ENCODE peak calls at places on chromosomes 1 and 21, in five cellular contexts. One of them, this sample, is unnamed.

GRCh38 chr1:2882968-2883696 is 81.6 kb upstream of the TTC34 start:
- DNase-seq in hepatocyte: no peak
- DNase-seq in cardiac muscle cell: no peak
- DNase-seq in psoas muscle: no peak
- DNase-seq in HL-60: no peak
- DNase-seq in this sample: no peak

GRCh38 chr1:17919525-17920439 is 164.6 kb downstream of the ACTL8 start:
- DNase-seq in hepatocyte: peak
- DNase-seq in cardiac muscle cell: peak
- DNase-seq in psoas muscle: no peak
- DNase-seq in HL-60: peak
- DNase-seq in this sample: no peak

GRCh38 chr1:75996196-75996595 is 64.0 kb upstream of the ASB17 start:
- DNase-seq in hepatocyte: no peak
- DNase-seq in cardiac muscle cell: no peak
- DNase-seq in psoas muscle: no peak
- DNase-seq in HL-60: no peak
- DNase-seq in this sample: no peak

GRCh38 chr1:48853006-48853405 is 76.3 kb upstream of the BEND5 start:
- DNase-seq in hepatocyte: no peak
- DNase-seq in cardiac muscle cell: no peak
- DNase-seq in psoas muscle: no peak
- DNase-seq in HL-60: no peak
- DNase-seq in this sample: no peak

GRCh38 chr1:116820362-116820761 is 66.1 kb downstream of the CD2 start:
- DNase-seq in hepatocyte: no peak
- DNase-seq in cardiac muscle cell: no peak
- DNase-seq in psoas muscle: peak
- DNase-seq in HL-60: no peak
- DNase-seq in this sample: peak

GRCh38 chr1:77639056-77639455 is 43.4 kb downstream of the ZZZ3 start:
- DNase-seq in hepatocyte: no peak
- DNase-seq in cardiac muscle cell: no peak
- DNase-seq in psoas muscle: no peak
- DNase-seq in HL-60: no peak
- DNase-seq in this sample: no peak

GRCh38 chr1:29083318-29084195 is 40.1 kb downstream of the TMEM200B start:
- DNase-seq in hepatocyte: no peak
- DNase-seq in cardiac muscle cell: no peak
- DNase-seq in psoas muscle: no peak
- DNase-seq in HL-60: no peak
- DNase-seq in this sample: no peak

GRCh38 chr1:183956559-183957188 is 80.9 kb downstream of the COLGALT2 start:
- DNase-seq in hepatocyte: no peak
- DNase-seq in cardiac muscle cell: no peak
- DNase-seq in psoas muscle: no peak
- DNase-seq in HL-60: peak
- DNase-seq in this sample: no peak

GRCh38 chr1:157274698-157275534 is 136.7 kb upstream of the ETV3 start:
- DNase-seq in hepatocyte: peak
- DNase-seq in cardiac muscle cell: no peak
- DNase-seq in psoas muscle: no peak
- DNase-seq in HL-60: no peak
- DNase-seq in this sample: no peak
- H3K27ac ChIP-seq in hepatocyte: peak
- H3K27ac ChIP-seq in cardiac muscle cell: no peak
- H3K27ac ChIP-seq in psoas muscle: no peak
- H3K27ac ChIP-seq in HL-60: no peak
- H3K27ac ChIP-seq in this sample: no peak

GRCh38 chr21:28083350-28083749 is 909.3 kb downstream of the LTN1 start:
- DNase-seq in hepatocyte: no peak
- DNase-seq in cardiac muscle cell: no peak
- DNase-seq in psoas muscle: no peak
- DNase-seq in HL-60: no peak
- DNase-seq in this sample: no peak
- TF ChIP-seq CTCF in hepatocyte: no peak
- TF ChIP-seq CTCF in cardiac muscle cell: no peak
- TF ChIP-seq CTCF in psoas muscle: no peak
- TF ChIP-seq CTCF in HL-60: no peak
- TF ChIP-seq CTCF in this sample: no peak

GRCh38 chr21:36155603-36156338 is 853 bp upstream of the DOP1B start:
- DNase-seq in hepatocyte: peak
- DNase-seq in cardiac muscle cell: no peak
- DNase-seq in psoas muscle: no peak
- DNase-seq in HL-60: no peak
- DNase-seq in this sample: peak
- H3K27ac ChIP-seq in hepatocyte: peak
- H3K27ac ChIP-seq in cardiac muscle cell: no peak
- H3K27ac ChIP-seq in psoas muscle: peak
- H3K27ac ChIP-seq in HL-60: peak
- H3K27ac ChIP-seq in this sample: peak

GRCh38 chr1:107434379-107434728 is 293.5 kb downstream of the NTNG1 start:
- DNase-seq in hepatocyte: no peak
- DNase-seq in cardiac muscle cell: no peak
- DNase-seq in psoas muscle: no peak
- DNase-seq in HL-60: no peak
- DNase-seq in this sample: no peak

GRCh38 chr1:107433068-107433467 is 292.2 kb downstream of the NTNG1 start:
- DNase-seq in hepatocyte: no peak
- DNase-seq in cardiac muscle cell: no peak
- DNase-seq in psoas muscle: no peak
- DNase-seq in HL-60: no peak
- DNase-seq in this sample: no peak

GRCh38 chr1:107433635-107434378 is 293.0 kb downstream of the NTNG1 start:
- DNase-seq in hepatocyte: no peak
- DNase-seq in cardiac muscle cell: no peak
- DNase-seq in psoas muscle: no peak
- DNase-seq in HL-60: no peak
- DNase-seq in this sample: no peak

GRCh38 chr1:107432108-107432507 is 291.3 kb downstream of the NTNG1 start:
- DNase-seq in hepatocyte: no peak
- DNase-seq in cardiac muscle cell: no peak
- DNase-seq in psoas muscle: no peak
- DNase-seq in HL-60: no peak
- DNase-seq in this sample: no peak

GRCh38 chr1:107430540-107431228 is 289.8 kb downstream of the NTNG1 start:
- DNase-seq in hepatocyte: peak
- DNase-seq in cardiac muscle cell: peak
- DNase-seq in psoas muscle: no peak
- DNase-seq in HL-60: peak
- DNase-seq in this sample: no peak
- TF ChIP-seq CTCF in hepatocyte: peak
- TF ChIP-seq CTCF in cardiac muscle cell: peak
- TF ChIP-seq CTCF in psoas muscle: peak
- TF ChIP-seq CTCF in HL-60: peak
- TF ChIP-seq CTCF in this sample: peak

DNA sequence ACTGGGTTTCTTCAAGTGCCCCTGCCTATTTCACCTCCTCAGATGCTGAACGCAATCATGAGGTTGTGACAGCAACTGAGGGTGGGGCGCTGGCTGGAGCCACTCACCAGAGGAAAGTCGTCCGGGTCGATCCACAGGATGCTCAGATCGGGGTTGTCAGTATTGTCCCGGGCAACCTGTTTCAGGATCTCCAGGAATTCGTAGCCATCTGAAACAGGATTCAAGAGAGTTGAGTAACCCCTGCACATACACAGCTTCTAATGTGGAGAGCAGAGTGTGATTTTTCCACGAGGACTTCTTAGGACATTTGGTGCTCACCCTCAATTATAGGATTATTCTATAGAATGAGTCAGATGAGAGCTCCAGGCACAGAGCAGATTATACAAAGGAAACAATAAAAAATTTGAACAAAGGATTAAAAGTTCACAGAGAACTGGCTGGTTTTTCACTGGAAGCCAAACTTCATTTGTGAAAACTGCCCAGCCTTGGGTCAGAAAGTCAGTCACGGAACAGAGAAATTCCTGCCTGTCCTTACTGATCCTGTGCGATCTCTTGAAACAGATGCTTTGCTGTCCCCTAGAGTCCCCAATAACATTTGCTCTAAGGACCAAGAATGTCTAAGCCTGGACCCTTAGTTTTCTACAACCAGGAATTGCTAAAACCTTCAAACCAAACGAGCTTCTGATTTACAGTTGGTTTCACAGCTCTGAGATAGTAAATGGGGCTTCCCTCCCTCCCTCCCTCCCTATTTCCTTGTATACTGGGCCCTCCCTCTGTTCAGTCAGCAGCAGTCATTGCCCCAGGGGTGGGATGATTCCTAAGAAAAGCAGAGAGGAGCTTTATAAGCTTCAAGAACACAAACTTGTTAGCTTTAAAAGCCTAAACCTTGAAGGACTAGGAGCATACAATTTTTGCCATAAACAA is 63.2 kb downstream of the CASQ2 start:
- DNase-seq in hepatocyte: peak
- DNase-seq in cardiac muscle cell: no peak
- DNase-seq in psoas muscle: no peak
- DNase-seq in HL-60: no peak
- DNase-seq in this sample: no peak
- H3K27ac ChIP-seq in hepatocyte: peak
- H3K27ac ChIP-seq in cardiac muscle cell: peak
- H3K27ac ChIP-seq in psoas muscle: no peak
- H3K27ac ChIP-seq in HL-60: no peak
- H3K27ac ChIP-seq in this sample: peak

DNA sequence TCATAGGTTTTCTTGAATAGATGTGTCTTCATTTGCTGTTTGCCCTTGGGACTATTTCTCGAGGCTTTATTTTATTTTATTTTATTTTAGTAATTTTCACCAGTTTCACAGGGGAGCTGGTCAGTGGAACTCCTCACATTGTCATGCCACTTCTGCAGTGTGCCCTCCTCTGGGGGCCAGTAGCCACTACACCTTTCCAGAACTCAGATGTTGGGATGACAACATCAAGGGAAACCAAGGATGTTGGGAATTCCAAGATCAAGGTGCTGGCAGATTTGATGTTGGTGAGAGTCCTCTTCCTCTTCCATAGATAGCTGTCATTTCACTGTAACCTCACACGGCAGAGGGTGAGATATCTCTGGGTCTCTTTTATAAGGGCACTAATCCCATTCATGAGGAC is 35.5 kb downstream of the SLC26A9 start:
- DNase-seq in hepatocyte: peak
- DNase-seq in cardiac muscle cell: peak
- DNase-seq in psoas muscle: no peak
- DNase-seq in HL-60: no peak
- DNase-seq in this sample: no peak
- TF ChIP-seq CTCF in hepatocyte: peak
- TF ChIP-seq CTCF in cardiac muscle cell: peak
- TF ChIP-seq CTCF in psoas muscle: peak
- TF ChIP-seq CTCF in HL-60: no peak
- TF ChIP-seq CTCF in this sample: peak

GRCh38 chr1:173056355-173056754 is 5.6 kb upstream of the TNFSF18 start:
- DNase-seq in hepatocyte: no peak
- DNase-seq in cardiac muscle cell: no peak
- DNase-seq in psoas muscle: no peak
- DNase-seq in HL-60: no peak
- DNase-seq in this sample: no peak
- H3K27ac ChIP-seq in hepatocyte: no peak
- H3K27ac ChIP-seq in cardiac muscle cell: no peak
- H3K27ac ChIP-seq in psoas muscle: no peak
- H3K27ac ChIP-seq in HL-60: no peak
- H3K27ac ChIP-seq in this sample: no peak

DNA sequence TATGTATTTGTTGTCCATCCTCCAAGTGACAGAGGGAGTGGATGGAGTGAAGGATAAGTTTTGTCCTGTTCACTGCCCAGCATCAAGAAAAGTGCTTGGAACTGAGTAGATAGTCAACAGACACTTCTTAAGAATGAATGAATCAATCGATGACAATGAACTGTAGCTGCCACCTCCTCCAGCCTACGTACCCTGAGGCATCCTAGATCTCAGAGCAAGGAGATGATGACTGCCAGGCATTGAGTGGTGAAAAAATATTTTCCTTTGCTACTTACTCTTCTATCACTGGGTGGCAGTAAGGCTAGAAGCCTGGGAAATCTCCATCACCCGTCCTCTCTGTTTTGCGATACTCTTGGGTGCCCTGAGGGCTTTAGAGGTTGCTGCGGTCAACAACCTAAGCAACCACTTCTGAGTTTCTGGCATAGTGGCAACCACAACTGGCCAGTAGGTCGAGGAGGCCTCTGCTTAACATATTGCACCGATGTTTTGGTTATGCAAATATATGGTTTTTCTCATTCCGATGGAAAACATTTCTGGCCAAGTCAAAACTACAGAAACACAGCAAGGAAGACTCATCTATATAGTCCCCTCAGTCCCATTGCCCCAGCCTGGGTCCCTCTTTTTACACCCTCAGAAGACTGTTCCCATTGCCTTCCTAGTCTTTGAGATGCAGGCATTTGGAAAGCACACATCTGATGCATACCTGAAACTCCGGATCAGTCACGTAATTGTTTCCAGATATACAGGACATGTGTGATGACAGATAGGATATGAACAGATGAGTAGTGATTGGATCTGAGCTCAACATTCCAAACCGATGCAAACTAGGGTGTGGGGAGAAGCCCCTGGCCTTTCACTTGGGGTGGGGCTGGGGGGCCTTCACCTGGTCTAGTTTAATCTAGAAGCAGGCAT is 136.8 kb downstream of the RUNX1 start:
- DNase-seq in hepatocyte: no peak
- DNase-seq in cardiac muscle cell: no peak
- DNase-seq in psoas muscle: no peak
- DNase-seq in HL-60: peak
- DNase-seq in this sample: no peak
- TF ChIP-seq CTCF in hepatocyte: no peak
- TF ChIP-seq CTCF in cardiac muscle cell: no peak
- TF ChIP-seq CTCF in psoas muscle: no peak
- TF ChIP-seq CTCF in HL-60: peak
- TF ChIP-seq CTCF in this sample: no peak

GRCh38 chr1:215022723-215023122 is 59.8 kb upstream of the KCNK2 start:
- DNase-seq in hepatocyte: no peak
- DNase-seq in cardiac muscle cell: no peak
- DNase-seq in psoas muscle: no peak
- DNase-seq in HL-60: no peak
- DNase-seq in this sample: no peak
- H3K27ac ChIP-seq in hepatocyte: peak
- H3K27ac ChIP-seq in cardiac muscle cell: no peak
- H3K27ac ChIP-seq in psoas muscle: no peak
- H3K27ac ChIP-seq in HL-60: no peak
- H3K27ac ChIP-seq in this sample: no peak

GRCh38 chr1:232952514-232953175 is 2.2 kb downstream of the NTPCR start:
- DNase-seq in hepatocyte: peak
- DNase-seq in cardiac muscle cell: peak
- DNase-seq in psoas muscle: no peak
- DNase-seq in HL-60: peak
- DNase-seq in this sample: no peak
- TF ChIP-seq CTCF in hepatocyte: peak
- TF ChIP-seq CTCF in cardiac muscle cell: peak
- TF ChIP-seq CTCF in psoas muscle: peak
- TF ChIP-seq CTCF in HL-60: peak
- TF ChIP-seq CTCF in this sample: peak

This sample was measured in left ventricle myocardium inferior.